ENCODE peak calls at places on chromosomes 5 and 9, in ten cellular contexts. M is CD8-positive, alpha-beta T cell; L is A673; V is RWPE2; N is adipocyte; Q is CD8-positive, alpha-beta memory T cell; R is IMR-90; E is uterus; K is SJSA1; T is PC-3. F is an unnamed sample. For H3K4me1 and H3K36me3, the result is how much of the 10 kb centered on the place peaks cover.

GRCh38 chr9:130347931-130348330 is 82.4 kb downstream of the HMCN2 start:
- DNase-seq in E (no peak), N (no peak), T (no peak), L (no peak), K (no peak), Q (no peak), M (no peak), V (no peak), R (no peak), F (no peak)

GRCh38 chr9:27572918-27573698 is at the start of gene C9orf72:
- DNase-seq in K (peak), T (peak), R (peak), Q (peak), L (peak), V (peak), N (peak), M (peak), E (peak), F (peak)

GRCh38 chr5:115375922-115376321 is 79.5 kb upstream of the CCDC112 start:
- DNase-seq in T (no peak), Q (no peak), K (no peak), M (no peak), E (no peak), L (no peak), R (peak), N (no peak), V (no peak), F (no peak)

GRCh38 chr9:19934301-19934868 is 145.5 kb upstream of the SLC24A2 start:
- DNase-seq in L (no peak), M (no peak), Q (no peak), E (no peak), K (no peak), T (no peak), R (peak), N (peak), V (no peak), F (no peak)

GRCh38 chr9:134830926-134831720 is 49.5 kb upstream of the FCN2 start:
- DNase-seq in N (no peak), V (no peak), K (no peak), E (no peak), L (no peak), T (no peak), M (no peak), Q (no peak), R (no peak), F (no peak)

GRCh38 chr5:60686164-60686563 is 13.8 kb downstream of the DEPDC1B start:
- DNase-seq in T (no peak), K (no peak), N (no peak), Q (no peak), R (no peak), L (no peak), M (no peak), E (no peak), V (no peak), F (no peak)

GRCh38 chr5:5140051-5141010 is at the start of gene ADAMTS16:
- DNase-seq in V (no peak), K (no peak), Q (no peak), N (no peak), M (no peak), T (no peak), L (no peak), E (no peak), R (no peak), F (no peak)

GRCh38 chr9:137397675-137398423 is 25.1 kb downstream of the EXD3 start:
- DNase-seq in T (no peak), M (no peak), R (no peak), E (no peak), Q (no peak), N (no peak), L (no peak), K (no peak), V (no peak), F (no peak)

GRCh38 chr5:133274597-133274935 is 222.8 kb downstream of the HSPA4 start:
- DNase-seq in Q (no peak), R (no peak), V (no peak), T (no peak), L (peak), E (no peak), K (no peak), N (no peak), M (no peak), F (no peak)

GRCh38 chr9:6929428-6929827 is 171.7 kb downstream of the KDM4C start:
- DNase-seq in E (no peak), V (no peak), Q (no peak), L (no peak), N (no peak), K (no peak), M (no peak), R (no peak), T (no peak), F (no peak)

GRCh38 chr5:91160751-91161285 is 222.3 kb downstream of the ARRDC3 start:
- DNase-seq in E (no peak), V (no peak), K (no peak), L (no peak), M (no peak), N (no peak), T (peak), R (peak), Q (no peak), F (no peak)

GRCh38 chr9:22514866-22515265 is 68.2 kb downstream of the DMRTA1 start:
- DNase-seq in V (no peak), T (peak), Q (no peak), K (no peak), R (no peak), E (no peak), L (no peak), N (no peak), M (no peak), F (no peak)

GRCh38 chr5:1517838-1518237 is 5.9 kb downstream of the LPCAT1 start:
- DNase-seq in K (no peak), T (no peak), N (no peak), M (no peak), L (no peak), E (peak), R (no peak), V (peak), Q (no peak), F (peak)
- H3K4me1 ChIP-seq in K (under half), T (half or more), N (under half), M (half or more), L (under half), E (under half), R (under half), V (under half), Q (half or more), F (under half)

GRCh38 chr5:165863267-165863666 is 2357.8 kb downstream of the MAT2B start:
- DNase-seq in T (no peak), L (no peak), V (no peak), N (no peak), E (no peak), R (no peak), M (no peak), Q (no peak), K (no peak), F (no peak)

GRCh38 chr5:165858118-165858517 is 2352.7 kb downstream of the MAT2B start:
- DNase-seq in V (no peak), L (no peak), E (no peak), N (no peak), Q (no peak), T (no peak), K (no peak), M (no peak), R (no peak), F (no peak)
- H3K4me3 ChIP-seq in V (no peak), L (no peak), E (no peak), N (no peak), Q (no peak), T (no peak), K (no peak), M (no peak), R (no peak), F (no peak)

GRCh38 chr5:140202610-140203009 is 27.6 kb downstream of the CYSTM1 start:
- DNase-seq in V (no peak), Q (no peak), T (no peak), M (no peak), R (no peak), K (no peak), N (no peak), E (no peak), L (no peak), F (no peak)
- H3K36me3 ChIP-seq in V (under half), Q (under half), T (under half), M (under half), R (under half), K (under half), N (under half), E (under half), L (under half), F (under half)

GRCh38 chr5:136134653-136135052 is 2.0 kb downstream of the SMAD5 start:
- DNase-seq in L (no peak), Q (no peak), V (no peak), N (no peak), T (no peak), K (no peak), E (no peak), M (no peak), R (no peak), F (no peak)

GRCh38 chr5:136137497-136138220 is 5.0 kb downstream of the SMAD5 start:
- DNase-seq in N (no peak), K (no peak), E (no peak), T (no peak), R (no peak), L (no peak), Q (no peak), V (no peak), M (no peak), F (no peak)

GRCh38 chr5:136133416-136134383 is 1.1 kb downstream of the SMAD5 start:
- DNase-seq in M (no peak), T (peak), N (peak), V (no peak), K (peak), R (peak), Q (no peak), E (peak), L (peak), F (peak)

GRCh38 chr5:136132557-136133415 is at the start of gene SMAD5:
- DNase-seq in M (peak), R (peak), L (peak), K (peak), Q (peak), V (peak), E (peak), N (peak), T (peak), F (peak)

DNA sequence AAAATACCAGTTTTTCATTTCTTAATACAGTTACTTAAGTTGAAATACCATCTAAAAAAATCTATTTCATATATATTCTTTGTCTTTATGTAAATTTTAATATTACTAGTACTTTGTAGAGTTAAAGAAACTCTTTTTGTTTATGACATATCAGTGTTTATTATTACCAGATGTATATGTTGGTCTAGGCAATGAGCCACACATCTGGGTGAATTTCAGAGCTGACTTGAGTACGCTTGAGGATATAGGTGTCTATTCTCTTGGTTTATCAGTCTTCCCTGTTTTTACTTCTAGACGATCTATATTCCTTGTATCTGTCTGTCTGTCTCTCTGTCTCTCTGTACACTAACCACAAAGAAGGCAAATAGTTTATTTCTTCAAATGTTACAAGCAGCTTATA is 2.9 kb downstream of the SMAD5 start:
- DNase-seq in L (no peak), T (no peak), Q (no peak), K (no peak), V (no peak), N (peak), E (no peak), R (peak), M (no peak), F (no peak)
- H3K4me1 ChIP-seq in L (under half), T (under half), Q (under half), K (under half), V (under half), N (under half), E (under half), R (under half), M (under half), F (under half)

GRCh38 chr9:107489144-107489673 is 360 bp downstream of the KLF4 start:
- DNase-seq in N (no peak), V (peak), L (no peak), M (no peak), E (no peak), Q (no peak), K (peak), T (peak), R (no peak), F (no peak)

GRCh38 chr9:107488400-107489143 is 997 bp downstream of the KLF4 start:
- DNase-seq in K (peak), R (peak), V (peak), L (no peak), T (peak), N (peak), Q (no peak), E (peak), M (no peak), F (peak)

GRCh38 chr9:107492381-107492780 is 2.8 kb upstream of the KLF4 start:
- DNase-seq in T (peak), L (no peak), M (no peak), N (peak), V (no peak), Q (no peak), K (no peak), E (no peak), R (no peak), F (no peak)

GRCh38 chr9:107489687-107490605 is at the start of gene KLF4:
- DNase-seq in T (peak), M (peak), N (peak), E (peak), K (peak), Q (peak), V (peak), R (peak), L (peak), F (peak)

DNA sequence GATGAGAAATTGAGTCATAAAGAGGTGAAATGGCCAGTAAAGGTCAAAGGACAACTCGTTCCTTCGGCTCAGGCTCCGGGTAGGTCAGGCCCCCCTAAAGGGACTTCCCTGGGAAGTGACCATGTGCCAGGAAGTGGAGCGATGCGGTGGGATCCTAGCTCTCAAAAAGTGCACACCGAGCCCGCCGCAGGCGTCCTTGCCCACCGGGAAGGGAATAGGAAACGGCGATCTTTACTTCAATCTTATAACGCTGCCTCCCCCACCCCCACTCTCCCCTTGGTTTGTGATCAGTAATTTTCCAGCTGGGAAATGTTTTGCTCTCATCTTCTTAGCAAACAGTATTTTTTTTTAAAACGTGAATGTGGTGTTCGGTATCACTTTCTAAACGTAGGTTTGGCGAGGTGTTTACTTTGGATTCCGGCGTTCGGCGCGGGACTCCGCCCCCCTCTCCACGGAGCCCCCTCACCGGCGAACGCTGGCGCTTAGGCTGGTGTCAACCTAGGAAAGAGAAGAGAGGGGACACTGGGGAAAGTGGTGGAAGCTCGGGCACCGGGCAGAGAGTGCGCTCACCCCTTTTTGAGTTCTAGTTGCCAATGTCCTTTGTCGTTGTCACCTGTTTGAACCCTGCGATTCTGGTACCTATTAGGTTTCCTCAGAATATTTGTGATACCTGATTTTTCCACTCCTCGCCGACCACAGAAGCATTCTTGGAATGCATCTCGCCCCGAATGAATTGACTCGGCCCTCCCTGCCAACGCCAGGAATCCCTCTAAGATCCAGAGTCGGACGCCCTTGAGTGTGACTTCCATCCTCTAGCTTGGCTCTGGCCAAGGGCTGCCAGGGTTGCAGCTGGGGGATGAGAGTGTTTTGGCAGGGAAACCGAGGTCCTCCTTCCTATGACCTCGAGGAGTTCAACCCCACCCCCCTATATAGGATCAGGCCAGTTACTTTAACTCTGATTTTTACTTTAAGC is 1.8 kb upstream of the KLF4 start:
- DNase-seq in R (no peak), V (no peak), E (peak), L (no peak), K (no peak), N (peak), M (no peak), T (no peak), Q (no peak), F (peak)
- H3K4me3 ChIP-seq in R (no peak), V (no peak), E (peak), L (no peak), K (no peak), N (peak), M (no peak), T (no peak), Q (no peak), F (peak)

F was measured in tibial artery.